ENCODE peak calls at places on chromosomes 13 and 19, in nine cellular contexts. C, X, S, K, I, L, M, B and P are unnamed samples.
A peak's percentile ranks its signal among the peaks of the same experiment; 100 is the strongest.

GRCh38 chr19:43078311-43078710 is 4.2 kb downstream of the PSG2 start:
- DNase-seq in C (no peak), K (peak; percentile 11), S (peak; percentile 81), X (no peak), I (no peak), B (no peak), L (no peak), M (no peak), P (peak; percentile 56)

GRCh38 chr19:41700381-41701195 is 7.8 kb upstream of the CEACAM5 start:
- DNase-seq in K (no peak), I (peak; percentile 30), X (no peak), C (no peak), S (no peak), L (no peak), B (no peak), M (no peak), P (no peak)

GRCh38 chr13:52353116-52353718 is 52.8 kb downstream of the THSD1 start:
- DNase-seq in C (no peak), I (no peak), L (no peak), K (peak; percentile 52), S (peak; percentile 75), X (no peak), M (no peak), B (no peak), P (peak; percentile 77)

GRCh38 chr13:109211616-109212015 is 574.8 kb downstream of the IRS2 start:
- DNase-seq in X (no peak), I (no peak), K (peak; percentile 13), S (no peak), C (no peak), L (no peak), B (no peak), M (no peak), P (no peak)

GRCh38 chr13:45219938-45220375 is 19.1 kb upstream of the KCTD4 start:
- DNase-seq in X (no peak), I (no peak), K (peak; percentile 68), C (no peak), L (no peak), M (peak; percentile 33), B (no peak), S (peak; percentile 44), P (peak; percentile 77)

GRCh38 chr19:19133985-19134384 is 4.3 kb downstream of the TMEM161A start:
- DNase-seq in B (no peak), M (no peak), K (no peak), C (no peak), L (no peak), X (no peak), S (no peak), I (no peak), P (no peak)

GRCh38 chr13:43874512-43875092 is 4.9 kb downstream of the CCDC122 start:
- DNase-seq in X (no peak), M (peak; percentile 31), L (no peak), I (no peak), C (no peak), B (no peak), K (peak; percentile 60), S (peak; percentile 54), P (peak; percentile 55)

GRCh38 chr13:44755872-44756271 is 179.7 kb upstream of the TSC22D1 start:
- DNase-seq in C (no peak), L (no peak), X (no peak), B (no peak), K (peak; percentile 53), M (no peak), I (no peak), S (peak; percentile 56), P (peak; percentile 82)

GRCh38 chr19:23071087-23071511 is 45.7 kb upstream of the ZNF730 start:
- DNase-seq in B (peak; percentile 22), X (no peak), L (no peak), C (peak; percentile 30), I (no peak), K (peak; percentile 20), M (peak; percentile 71), S (peak; percentile 3), P (peak; percentile 7)

GRCh38 chr13:80979035-80979641 is 638.2 kb upstream of the SPRY2 start:
- DNase-seq in L (peak; percentile 57), X (peak; percentile 15), B (peak; percentile 44), S (peak; percentile 54), K (peak; percentile 90), I (no peak), M (peak; percentile 78), C (peak; percentile 34), P (peak; percentile 81)

GRCh38 chr19:16654621-16655020 is 5.3 kb downstream of the SMIM7 start:
- DNase-seq in K (peak; percentile 39), C (no peak), I (no peak), B (no peak), L (no peak), S (no peak), M (no peak), X (no peak), P (peak; percentile 37)

GRCh38 chr13:52411629-52412028 is 5.7 kb upstream of the THSD1 start:
- DNase-seq in K (peak; percentile 40), B (no peak), L (no peak), I (no peak), C (no peak), S (peak; percentile 81), X (no peak), M (no peak), P (peak; percentile 87)

GRCh38 chr19:21587117-21587461 is 81.7 kb downstream of the ZNF429 start:
- DNase-seq in I (no peak), C (no peak), K (no peak), B (peak; percentile 24), L (peak; percentile 34), M (peak; percentile 56), S (no peak), X (no peak), P (no peak)

GRCh38 chr19:49861127-49861526 is 6.2 kb downstream of the PNKP start:
- DNase-seq in S (no peak), B (no peak), M (peak; percentile 64), L (peak; percentile 8), K (no peak), X (no peak), C (no peak), I (peak; percentile 79), P (no peak)

GRCh38 chr19:30662211-30662861 is 290.2 kb downstream of the ZNF536 start:
- DNase-seq in B (no peak), I (peak; percentile 28), S (no peak), C (no peak), X (no peak), L (peak; percentile 82), M (no peak), K (no peak), P (no peak)

GRCh38 chr19:40907968-40908735 is 26.1 kb upstream of the CYP2A7 start:
- DNase-seq in B (peak; percentile 13), I (no peak), L (peak; percentile 10), K (no peak), X (no peak), C (no peak), S (no peak), M (peak; percentile 78), P (no peak)

GRCh38 chr13:95596701-95597100 is 44.2 kb downstream of the CLDN10 start:
- DNase-seq in I (no peak), C (no peak), L (peak; percentile 33), S (no peak), X (no peak), M (no peak), B (no peak), K (no peak), P (no peak)

GRCh38 chr19:48644839-48645651 is 942 bp downstream of the CA11 start:
- DNase-seq in M (peak; percentile 92), S (peak; percentile 65), L (peak; percentile 87), C (peak; percentile 71), B (peak; percentile 85), K (peak; percentile 82), I (peak; percentile 87), X (no peak), P (peak; percentile 71)

GRCh38 chr19:47109541-47110375 is 3.8 kb downstream of the ZC3H4 start:
- DNase-seq in B (no peak), K (peak; percentile 62), L (no peak), S (peak; percentile 49), C (no peak), X (no peak), M (peak; percentile 52), I (no peak), P (peak; percentile 69)

DNA sequence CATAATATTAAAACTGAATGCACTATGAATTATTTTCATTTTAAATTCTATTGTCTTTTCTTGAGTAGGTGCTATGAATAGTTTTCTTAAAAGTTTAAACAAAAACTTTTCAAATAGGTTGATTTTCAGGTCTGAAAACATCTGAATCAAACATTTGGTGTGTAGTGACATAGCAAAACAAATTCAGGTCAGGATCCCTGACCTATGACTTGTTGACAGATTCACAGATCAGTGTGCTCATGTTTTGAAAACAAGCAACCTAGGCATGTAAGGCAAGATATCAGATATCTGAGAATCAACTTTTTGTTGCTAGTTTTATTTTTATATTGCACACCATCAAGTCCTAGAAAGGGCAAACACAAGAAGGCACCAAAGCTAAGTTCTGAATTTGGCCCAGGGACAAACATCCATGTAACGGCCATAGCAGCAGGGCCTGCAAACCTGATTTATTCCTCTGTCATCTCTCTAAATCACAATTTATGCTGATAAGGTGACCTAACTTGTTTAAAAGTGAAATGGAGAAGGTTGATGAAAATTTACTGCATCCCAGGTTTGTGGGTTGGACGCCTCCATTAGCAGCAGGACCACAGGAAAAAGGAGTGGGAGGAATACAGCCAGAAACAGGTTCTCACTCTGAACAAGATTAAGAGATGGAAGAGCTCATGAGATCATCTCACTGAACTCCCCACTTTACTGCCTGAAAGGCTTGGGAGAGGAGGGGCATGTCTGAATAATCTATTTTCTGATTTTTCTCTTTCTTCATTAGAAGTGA is 337.7 kb downstream of the KCNRG start:
- DNase-seq in C (no peak), I (no peak), K (no peak), S (no peak), X (no peak), M (no peak), L (no peak), B (no peak), P (no peak)
- H3K4me3 ChIP-seq in C (no peak overlapping the region), I (no peak overlapping the region), K (no peak overlapping the region), S (no peak overlapping the region), X (no peak overlapping the region), M (no peak overlapping the region), L (no peak overlapping the region), B (no peak overlapping the region), P (no peak overlapping the region)

GRCh38 chr13:74705438-74705837 is 571.2 kb upstream of the KLF12 start:
- DNase-seq in M (no peak), C (no peak), S (no peak), X (no peak), K (no peak), B (no peak), L (no peak), I (no peak), P (no peak)
- H3K4me3 ChIP-seq in M (no peak overlapping the region), C (no peak overlapping the region), S (no peak overlapping the region), X (no peak overlapping the region), K (no peak overlapping the region), B (no peak overlapping the region), L (no peak overlapping the region), I (no peak overlapping the region), P (no peak overlapping the region)

GRCh38 chr19:45428385-45429231 is 4.9 kb upstream of the ERCC1 start:
- DNase-seq in B (peak; percentile 76), K (peak; percentile 43), C (peak; percentile 89), M (peak; percentile 84), X (no peak), I (peak; percentile 95), L (no peak), S (peak; percentile 59), P (peak; percentile 41)
- H3K4me3 ChIP-seq in B (peak overlapping the region; percentile 63), K (peak overlapping the region; percentile 59), C (peak overlapping the region; percentile 29), M (peak overlapping the region; percentile 81), X (peak overlapping the region; percentile 75), I (peak overlapping the region; percentile 1), L (peak overlapping the region; percentile 61), S (peak overlapping the region; percentile 74), P (peak overlapping the region; percentile 64)

DNA sequence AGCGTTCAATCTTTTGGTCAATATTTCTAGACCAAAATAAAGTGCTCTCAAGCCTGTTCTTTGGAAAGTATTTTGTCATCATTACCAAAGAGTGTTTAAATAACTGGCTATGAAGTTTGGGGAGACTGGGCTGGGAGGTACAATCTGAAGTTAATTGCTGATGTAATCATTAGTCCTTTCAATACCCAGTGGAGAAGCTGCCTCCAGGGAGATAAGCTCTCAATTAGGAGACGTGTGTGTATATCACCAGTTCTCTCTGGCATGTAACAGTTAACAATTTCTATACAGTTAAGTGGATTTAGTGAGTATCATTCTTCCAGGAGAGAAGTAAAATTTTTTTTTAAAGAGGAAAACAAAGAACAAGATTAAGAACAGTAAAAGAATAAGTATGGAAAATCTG is 1.4 kb downstream of the COL4A1 start:
- DNase-seq in M (no peak), S (no peak), K (no peak), C (no peak), I (no peak), X (no peak), L (no peak), B (no peak), P (peak; percentile 42)
- H3K4me3 ChIP-seq in M (peak overlapping the region; percentile 98), S (peak overlapping the region; percentile 84), K (peak overlapping the region; percentile 87), C (peak overlapping the region; percentile 99), I (peak overlapping the region; percentile 55), X (no peak overlapping the region), L (no peak overlapping the region), B (peak overlapping the region; percentile 81), P (peak overlapping the region; percentile 77)